ENCODE peak calls at places on chromosomes 5 and 9, in seven cellular contexts. Z is mesendoderm, W is IMR-90, Y is H1, E is neuronal stem cell, G is mesenchymal stem cell, L is trophoblast cell. P is an unnamed sample.

GRCh38 chr9:125747765-125748510 is 765 bp downstream of the PBX3 start:
- DNase-seq in Y (no peak), E (no peak), W (no peak), Z (peak), G (peak), L (peak), P (no peak)

GRCh38 chr5:158845941-158846340 is 253.8 kb downstream of the EBF1 start:
- DNase-seq in Z (no peak), W (no peak), G (no peak), L (no peak), Y (no peak), E (no peak), P (no peak)

GRCh38 chr9:130471411-130472183 is 26.8 kb downstream of the ASS1 start:
- DNase-seq in E (no peak), G (no peak), L (no peak), Z (no peak), Y (no peak), W (no peak), P (no peak)

GRCh38 chr5:179273074-179273435 is 72.2 kb downstream of the ADAMTS2 start:
- DNase-seq in Z (no peak), L (no peak), Y (no peak), W (no peak), G (no peak), E (no peak), P (no peak)

GRCh38 chr5:55123365-55123764 is 20.9 kb downstream of the GZMA start:
- DNase-seq in Z (peak), L (no peak), Y (no peak), W (no peak), E (no peak), G (no peak), P (no peak)

GRCh38 chr5:173232499-173233346 is 2.3 kb downstream of the NKX2-5 start:
- DNase-seq in L (peak), G (peak), Z (peak), Y (no peak), W (no peak), E (no peak), P (peak)

GRCh38 chr9:95044731-95045508 is 272.6 kb downstream of the FANCC start:
- DNase-seq in E (peak), Y (peak), W (no peak), L (peak), G (peak), Z (peak), P (peak)

GRCh38 chr9:2018764-2019548 is 3.8 kb downstream of the SMARCA2 start:
- DNase-seq in Z (no peak), W (no peak), Y (no peak), E (peak), G (no peak), L (no peak), P (no peak)

GRCh38 chr5:42235241-42235640 is 188.0 kb upstream of the GHR start:
- DNase-seq in L (no peak), Z (no peak), Y (no peak), G (no peak), W (no peak), E (no peak), P (no peak)

GRCh38 chr5:19987594-19988345 is at the start of gene CDH18:
- DNase-seq in W (peak), Y (peak), G (peak), L (peak), Z (peak), E (peak), P (peak)

GRCh38 chr5:2238732-2239131 is 356.0 kb upstream of the IRX4 start:
- DNase-seq in G (no peak), E (no peak), Z (no peak), L (no peak), Y (no peak), W (no peak), P (no peak)
- H2BK120ac ChIP-seq in G (no peak), E (no peak), Z (no peak), L (no peak), Y (no peak), W (no peak), P (no peak)

GRCh38 chr9:92171822-92172221 is 56.6 kb upstream of the SPTLC1 start:
- DNase-seq in Y (no peak), W (no peak), G (no peak), Z (no peak), E (no peak), L (no peak), P (no peak)
- H2BK120ac ChIP-seq in Y (no peak), W (no peak), G (no peak), Z (no peak), E (no peak), L (no peak), P (no peak)

GRCh38 chr5:72063219-72063819 is 44.0 kb upstream of the MAP1B start:
- DNase-seq in L (peak), G (peak), Y (no peak), E (peak), Z (peak), W (peak), P (peak)

DNA sequence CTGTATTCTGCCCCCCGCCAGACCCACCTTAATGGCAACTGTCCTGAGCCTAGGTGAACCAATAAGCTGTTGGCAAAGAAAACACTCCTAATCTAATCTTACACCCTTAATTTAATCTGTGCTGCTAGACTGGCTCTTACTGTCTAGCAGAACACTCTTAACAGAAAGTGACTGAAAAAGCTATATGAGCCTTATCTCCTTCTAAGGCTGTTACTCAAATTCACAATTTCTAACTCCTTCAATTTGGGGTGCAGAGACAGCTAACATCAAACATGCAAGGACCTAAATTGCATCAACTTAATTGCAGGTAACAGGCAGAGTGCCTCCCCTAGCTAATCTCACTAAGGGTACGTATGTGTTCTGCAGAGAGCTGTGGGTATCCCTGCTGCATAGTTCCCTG is 49.5 kb upstream of the MAP1B start:
- DNase-seq in Y (no peak), L (no peak), E (no peak), W (no peak), G (no peak), Z (peak), P (no peak)
- H2BK120ac ChIP-seq in Y (no peak), L (no peak), E (no peak), W (no peak), G (no peak), Z (no peak), P (no peak)

GRCh38 chr5:131194725-131195124 is 24.0 kb downstream of the LYRM7 start:
- DNase-seq in G (no peak), Y (no peak), W (no peak), Z (no peak), L (no peak), E (no peak), P (no peak)

GRCh38 chr5:131196331-131196730 is 25.6 kb downstream of the LYRM7 start:
- DNase-seq in G (no peak), Y (no peak), W (peak), Z (no peak), L (no peak), E (no peak), P (no peak)

GRCh38 chr5:131195696-131196095 is 25.0 kb downstream of the LYRM7 start:
- DNase-seq in G (no peak), W (no peak), Y (no peak), Z (peak), L (no peak), E (no peak), P (no peak)

GRCh38 chr5:131200560-131200959 is 29.8 kb downstream of the LYRM7 start:
- DNase-seq in Z (no peak), G (no peak), W (no peak), Y (no peak), E (no peak), L (no peak), P (no peak)

DNA sequence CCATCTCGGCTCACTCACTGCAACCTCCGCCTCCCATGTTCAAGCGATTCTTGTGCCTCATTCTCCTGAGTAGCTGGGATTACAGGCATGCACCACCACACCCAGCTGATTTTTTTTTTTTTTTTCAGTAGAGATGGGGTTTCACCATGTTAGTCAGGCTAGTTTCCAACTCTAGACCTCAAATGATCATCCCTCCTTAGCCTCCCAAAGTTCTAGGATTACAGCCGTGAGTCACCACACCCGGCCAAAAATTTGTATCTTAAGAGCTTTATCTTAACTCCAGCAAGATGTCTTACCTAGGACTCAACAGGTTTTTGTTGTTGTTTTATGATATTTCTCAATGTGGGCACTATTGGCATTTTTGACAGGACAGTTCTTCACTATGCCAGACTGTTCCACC is 27.9 kb downstream of the LYRM7 start:
- DNase-seq in G (no peak), E (no peak), L (no peak), Y (no peak), W (peak), Z (no peak), P (no peak)
- H2BK120ac ChIP-seq in G (no peak), E (no peak), L (no peak), Y (no peak), W (no peak), Z (no peak), P (no peak)

GRCh38 chr9:104071589-104071988 is 22.5 kb upstream of the SMC2 start:
- DNase-seq in Z (no peak), G (no peak), E (no peak), W (no peak), Y (no peak), L (no peak), P (no peak)
- H2BK120ac ChIP-seq in Z (no peak), G (no peak), E (no peak), W (no peak), Y (no peak), L (no peak), P (no peak)

DNA sequence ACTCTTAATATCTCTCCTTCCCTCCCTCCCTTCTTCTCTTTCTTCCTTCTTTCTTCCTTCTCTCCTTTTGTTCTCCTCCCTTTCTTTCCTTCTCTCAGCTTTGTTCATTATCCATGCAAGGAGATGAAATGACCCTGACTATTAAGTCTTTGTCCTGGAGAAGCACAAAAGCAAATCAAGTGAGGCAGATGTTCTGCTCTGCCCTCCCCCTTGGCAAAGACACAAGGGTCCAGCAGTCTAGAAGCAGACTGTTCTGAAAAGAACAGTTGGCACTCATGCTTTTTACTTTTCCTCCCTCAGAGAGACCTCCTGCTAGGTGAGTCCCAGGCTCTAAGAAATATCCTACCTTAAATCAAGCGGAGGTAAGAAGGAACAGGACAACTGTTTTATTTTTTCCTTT is 1067.6 kb upstream of the DMAC1 start:
- DNase-seq in Z (no peak), L (no peak), W (no peak), Y (no peak), G (no peak), E (no peak), P (no peak)
- H2BK120ac ChIP-seq in Z (peak), L (no peak), W (no peak), Y (no peak), G (no peak), E (no peak), P (no peak)

GRCh38 chr5:171450423-171451246 is 31.2 kb downstream of the FGF18 start:
- DNase-seq in Z (peak), W (peak), G (peak), Y (no peak), L (peak), E (peak), P (peak)

GRCh38 chr5:171451421-171451820 is 32.0 kb downstream of the FGF18 start:
- DNase-seq in Y (no peak), Z (no peak), G (no peak), W (no peak), E (no peak), L (no peak), P (no peak)

GRCh38 chr5:171453056-171453725 is 33.7 kb downstream of the FGF18 start:
- DNase-seq in L (peak), E (no peak), W (no peak), Z (peak), Y (no peak), G (no peak), P (peak)

GRCh38 chr5:171445910-171446516 is 26.6 kb downstream of the FGF18 start:
- DNase-seq in Z (no peak), L (no peak), W (peak), Y (no peak), G (peak), E (no peak), P (no peak)

DNA sequence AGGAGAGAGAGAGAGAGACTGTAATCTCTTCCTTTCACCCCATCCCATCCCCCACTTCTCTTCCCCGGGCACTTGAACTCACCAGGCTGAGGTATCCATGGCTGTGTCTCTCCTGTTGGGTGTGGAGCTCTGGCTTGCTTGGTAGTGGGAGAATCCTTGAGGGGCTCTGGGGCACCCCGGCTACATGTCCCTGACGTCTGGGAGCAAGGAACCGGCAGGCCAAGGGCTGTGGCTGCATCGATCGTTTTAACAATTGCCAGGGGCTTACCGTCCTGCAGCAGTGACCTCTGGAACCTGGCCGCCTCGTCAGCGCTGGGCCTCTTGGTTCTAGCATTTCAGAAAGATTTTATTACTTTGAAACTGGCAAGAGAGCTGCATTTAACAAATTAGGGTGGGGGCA is 30.0 kb downstream of the FGF18 start:
- DNase-seq in Z (no peak), W (no peak), E (no peak), L (no peak), Y (no peak), G (no peak), P (no peak)
- H2BK120ac ChIP-seq in Z (no peak), W (no peak), E (no peak), L (no peak), Y (no peak), G (no peak), P (no peak)

DNA sequence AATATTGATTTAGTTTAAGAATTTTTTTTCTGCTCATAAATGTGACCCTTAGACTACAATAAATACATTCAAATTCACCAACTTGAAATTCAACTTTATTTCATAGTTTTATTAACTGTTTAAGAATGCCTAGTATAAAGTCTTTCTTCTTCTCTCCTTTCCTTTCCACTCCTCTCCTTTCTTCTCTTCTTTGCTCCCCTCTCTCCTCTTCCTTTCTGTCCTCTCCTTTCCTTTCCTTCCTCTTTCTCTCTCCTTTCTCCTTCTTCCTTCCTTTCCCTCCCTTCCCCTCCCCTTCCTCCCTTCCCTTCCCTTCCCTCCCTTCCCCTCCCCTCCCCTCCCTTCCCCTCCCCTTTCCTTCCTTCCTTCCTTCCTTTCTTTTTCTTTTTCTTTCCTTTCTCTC is 150.6 kb downstream of the FER start:
- DNase-seq in L (no peak), G (no peak), E (no peak), Y (no peak), Z (no peak), W (no peak), P (no peak)
- H2BK120ac ChIP-seq in L (no peak), G (no peak), E (no peak), Y (no peak), Z (no peak), W (no peak), P (no peak)

P was measured in H9.